ENCODE peak calls at places on chromosomes 16 and 17, in four cellular contexts. E is mesenchymal stem cell, P is AML-193, T is body of pancreas. R is an unnamed sample.

GRCh38 chr17:207775-208174 is 26.3 kb upstream of the DOC2B start:
- DNase-seq in T (no peak), P (no peak), E (no peak), R (no peak)

GRCh38 chr17:32586666-32587065 is 99.9 kb downstream of the CDK5R1 start:
- DNase-seq in P (no peak), T (no peak), E (peak), R (no peak)

GRCh38 chr16:80938035-80938927 is 68.4 kb downstream of the CMC2 start:
- DNase-seq in P (no peak), T (no peak), E (peak), R (no peak)

GRCh38 chr16:2470603-2471015 is 488 bp upstream of the NTN3 start:
- DNase-seq in T (no peak), P (no peak), E (no peak), R (no peak)

GRCh38 chr17:520447-521167 is 168.0 kb upstream of the RPH3AL start:
- DNase-seq in T (no peak), E (peak), P (no peak), R (no peak)

GRCh38 chr17:2081564-2081963 is 26.7 kb downstream of the HIC1 start:
- DNase-seq in E (no peak), P (no peak), T (no peak), R (no peak)

GRCh38 chr16:10736926-10737625 is 6.6 kb upstream of the NUBP1 start:
- DNase-seq in T (peak), P (peak), E (peak), R (peak)

GRCh38 chr16:66587881-66588600 is 8.8 kb downstream of the CMTM2 start:
- DNase-seq in T (no peak), P (no peak), E (no peak), R (no peak)

GRCh38 chr17:31674717-31675349 is 184.2 kb downstream of the COPRS start:
- DNase-seq in P (no peak), T (no peak), E (peak), R (no peak)

GRCh38 chr17:14301279-14301760 is 439 bp downstream of the HS3ST3B1 start:
- DNase-seq in T (no peak), E (no peak), P (no peak), R (no peak)

GRCh38 chr17:79793924-79794304 is 3.0 kb downstream of the CBX8 start:
- DNase-seq in P (no peak), T (no peak), E (no peak), R (no peak)

GRCh38 chr16:90019543-90020259 is 445 bp upstream of the DBNDD1 start:
- DNase-seq in P (no peak), E (peak), T (peak), R (peak)

GRCh38 chr16:2841606-2842339 is 11.7 kb downstream of the ZG16B start:
- DNase-seq in T (no peak), P (no peak), E (no peak), R (no peak)

GRCh38 chr16:64544859-64545258 is 577.0 kb downstream of the CDH11 start:
- DNase-seq in E (no peak), T (no peak), P (no peak), R (no peak)

GRCh38 chr16:79593074-79593531 is 7.4 kb downstream of the MAF start:
- DNase-seq in E (peak), T (no peak), P (no peak), R (peak)

GRCh38 chr17:48618366-48618896 is 3.3 kb upstream of the HOXB8 start:
- DNase-seq in T (peak), E (peak), P (peak), R (peak)

GRCh38 chr17:76696763-76697701 is 13.7 kb downstream of the MXRA7 start:
- DNase-seq in T (no peak), E (peak), P (no peak), R (no peak)

GRCh38 chr16:83393196-83393981 is 414.4 kb upstream of the HSBP1 start:
- DNase-seq in E (peak), T (no peak), P (no peak), R (no peak)

GRCh38 chr16:67943619-67944503 is at the start of gene LCAT:
- DNase-seq in T (no peak), E (no peak), P (no peak), R (peak)

GRCh38 chr17:44794699-44795413 is 35.2 kb downstream of the GJC1 start:
- DNase-seq in P (peak), E (peak), T (no peak), R (no peak)

GRCh38 chr17:57110152-57110542 is 25.1 kb downstream of the AKAP1 start:
- DNase-seq in P (no peak), E (no peak), T (no peak), R (peak)

GRCh38 chr16:2507052-2507678 is 6.6 kb upstream of the ATP6V0C start:
- DNase-seq in E (no peak), T (no peak), P (no peak), R (peak)

GRCh38 chr17:68290955-68291835 is at the start of the genes ARSG and SLC16A6:
- DNase-seq in P (peak), E (peak), T (peak), R (peak)

GRCh38 chr17:16287563-16288027 is 65.7 kb downstream of the CENPV start:
- DNase-seq in E (peak), P (peak), T (no peak), R (no peak)

GRCh38 chr16:56722200-56722842 is 7.6 kb upstream of the NUP93 start:
- DNase-seq in T (no peak), E (no peak), P (no peak), R (no peak)

R was measured in right lobe of liver.